ENCODE peak calls at places on chromosomes 5 and 9, in six cellular contexts. One of them, this sample, is unnamed.

GRCh38 chr5:144812770-144813169 is 642.1 kb downstream of the KCTD16 start:
- DNase-seq in HepG2: no peak
- DNase-seq in K562: no peak
- DNase-seq in H1: no peak
- DNase-seq in HCT116: no peak
- DNase-seq in GM12878: no peak
- DNase-seq in this sample: no peak

GRCh38 chr9:117184173-117184572 is 230.7 kb downstream of the ASTN2 start:
- DNase-seq in HepG2: no peak
- DNase-seq in K562: no peak
- DNase-seq in H1: no peak
- DNase-seq in HCT116: no peak
- DNase-seq in GM12878: no peak
- DNase-seq in this sample: no peak

GRCh38 chr5:178143901-178144300 is 9.8 kb downstream of the NHP2 start:
- DNase-seq in HepG2: no peak
- DNase-seq in K562: no peak
- DNase-seq in H1: no peak
- DNase-seq in HCT116: no peak
- DNase-seq in GM12878: no peak
- DNase-seq in this sample: no peak

GRCh38 chr5:160231789-160232342 is 2.6 kb downstream of the FABP6 start:
- DNase-seq in HepG2: no peak
- DNase-seq in K562: no peak
- DNase-seq in H1: no peak
- DNase-seq in HCT116: no peak
- DNase-seq in GM12878: peak; percentile 40
- DNase-seq in this sample: no peak

GRCh38 chr9:130298663-130299279 is 33.2 kb downstream of the HMCN2 start:
- DNase-seq in HepG2: peak; percentile 6
- DNase-seq in K562: peak; percentile 79
- DNase-seq in H1: no peak
- DNase-seq in HCT116: no peak
- DNase-seq in GM12878: no peak
- DNase-seq in this sample: peak; percentile 36

GRCh38 chr9:134214766-134215394 is 50.5 kb upstream of the RNU6ATAC start:
- DNase-seq in HepG2: peak; percentile 19
- DNase-seq in K562: no peak
- DNase-seq in H1: no peak
- DNase-seq in HCT116: no peak
- DNase-seq in GM12878: no peak
- DNase-seq in this sample: no peak

GRCh38 chr9:99660191-99660636 is 161.5 kb upstream of the NR4A3 start:
- DNase-seq in HepG2: no peak
- DNase-seq in K562: no peak
- DNase-seq in H1: no peak
- DNase-seq in HCT116: no peak
- DNase-seq in GM12878: peak; percentile 78
- DNase-seq in this sample: no peak

GRCh38 chr5:10663531-10664183 is 97.4 kb downstream of the DAP start:
- DNase-seq in HepG2: peak; percentile 15
- DNase-seq in K562: no peak
- DNase-seq in H1: no peak
- DNase-seq in HCT116: no peak
- DNase-seq in GM12878: no peak
- DNase-seq in this sample: no peak

GRCh38 chr9:132079391-132080071 is at the start of gene MED27:
- DNase-seq in HepG2: peak; percentile 81
- DNase-seq in K562: peak; percentile 83
- DNase-seq in H1: peak; percentile 63
- DNase-seq in HCT116: peak; percentile 81
- DNase-seq in GM12878: peak; percentile 71
- DNase-seq in this sample: peak; percentile 90

GRCh38 chr5:39231705-39232525 is 12.6 kb upstream of the FYB1 start:
- DNase-seq in HepG2: peak; percentile 82
- DNase-seq in K562: no peak
- DNase-seq in H1: no peak
- DNase-seq in HCT116: no peak
- DNase-seq in GM12878: peak; percentile 73
- DNase-seq in this sample: no peak

GRCh38 chr9:91678807-91679206 is 255.2 kb upstream of the NFIL3 start:
- DNase-seq in HepG2: no peak
- DNase-seq in K562: no peak
- DNase-seq in H1: no peak
- DNase-seq in HCT116: no peak
- DNase-seq in GM12878: no peak
- DNase-seq in this sample: no peak

DNA sequence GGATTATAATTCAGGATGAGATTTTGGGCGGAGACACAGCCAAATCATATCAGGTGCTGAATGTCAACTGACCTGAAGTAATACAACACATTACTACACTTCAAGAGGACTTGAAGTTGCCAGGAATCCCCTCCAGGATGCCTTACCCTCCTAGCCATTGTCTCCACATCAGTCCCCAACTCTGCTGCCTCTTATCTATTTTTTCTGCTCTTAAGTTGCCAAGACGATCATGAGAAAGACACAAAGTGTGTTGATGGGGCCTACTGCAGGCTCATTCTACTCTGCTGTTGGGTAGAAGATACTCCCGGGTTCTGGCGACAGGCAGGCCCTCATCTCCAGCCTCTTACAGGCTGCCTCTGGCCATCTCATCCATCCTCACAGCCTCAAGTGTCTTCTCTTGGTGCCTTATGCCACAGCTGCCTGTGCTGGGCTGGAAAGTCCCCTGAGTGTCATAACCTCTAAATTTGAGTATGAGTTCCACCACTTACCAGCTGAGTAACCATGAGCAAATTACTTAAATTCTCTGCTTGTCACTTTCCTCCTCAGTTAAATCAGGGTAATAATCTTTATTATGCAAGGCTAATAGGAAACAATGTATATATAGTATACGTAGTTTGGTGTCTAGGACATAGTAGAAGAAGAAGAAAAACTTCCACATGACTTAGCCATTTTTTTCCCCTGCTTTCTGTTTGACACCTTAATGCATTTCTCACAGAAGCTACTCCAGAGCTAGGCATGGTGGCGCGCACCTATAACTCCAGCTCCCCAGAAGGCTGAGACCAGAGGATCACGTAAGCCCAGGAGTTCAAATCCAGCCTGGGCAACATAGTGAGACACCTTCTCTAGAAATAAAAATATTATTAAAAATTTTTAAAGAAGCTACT is 73.0 kb upstream of the SNX2 start:
- DNase-seq in HepG2: no peak
- DNase-seq in K562: no peak
- DNase-seq in H1: no peak
- DNase-seq in HCT116: no peak
- DNase-seq in GM12878: peak; percentile 69
- DNase-seq in this sample: no peak
- TF ChIP-seq ZNF274 in HepG2: no peak
- TF ChIP-seq ZNF274 in K562: no peak
- TF ChIP-seq ZNF274 in H1: no peak
- TF ChIP-seq ZNF274 in HCT116: no peak
- TF ChIP-seq ZNF274 in GM12878: no peak
- TF ChIP-seq ZNF274 in this sample: no peak

GRCh38 chr9:37967681-37968080 is 63.8 kb upstream of the SLC25A51 start:
- DNase-seq in HepG2: no peak
- DNase-seq in K562: no peak
- DNase-seq in H1: no peak
- DNase-seq in HCT116: no peak
- DNase-seq in GM12878: no peak
- DNase-seq in this sample: no peak

GRCh38 chr9:37969558-37970300 is 65.8 kb upstream of the SLC25A51 start:
- DNase-seq in HepG2: no peak
- DNase-seq in K562: no peak
- DNase-seq in H1: no peak
- DNase-seq in HCT116: no peak
- DNase-seq in GM12878: no peak
- DNase-seq in this sample: no peak

GRCh38 chr9:37967272-37967581 is 63.3 kb upstream of the SLC25A51 start:
- DNase-seq in HepG2: no peak
- DNase-seq in K562: no peak
- DNase-seq in H1: no peak
- DNase-seq in HCT116: no peak
- DNase-seq in GM12878: no peak
- DNase-seq in this sample: no peak

GRCh38 chr9:37969130-37969529 is 65.2 kb upstream of the SLC25A51 start:
- DNase-seq in HepG2: peak; percentile 73
- DNase-seq in K562: peak; percentile 39
- DNase-seq in H1: no peak
- DNase-seq in HCT116: no peak
- DNase-seq in GM12878: no peak
- DNase-seq in this sample: no peak

DNA sequence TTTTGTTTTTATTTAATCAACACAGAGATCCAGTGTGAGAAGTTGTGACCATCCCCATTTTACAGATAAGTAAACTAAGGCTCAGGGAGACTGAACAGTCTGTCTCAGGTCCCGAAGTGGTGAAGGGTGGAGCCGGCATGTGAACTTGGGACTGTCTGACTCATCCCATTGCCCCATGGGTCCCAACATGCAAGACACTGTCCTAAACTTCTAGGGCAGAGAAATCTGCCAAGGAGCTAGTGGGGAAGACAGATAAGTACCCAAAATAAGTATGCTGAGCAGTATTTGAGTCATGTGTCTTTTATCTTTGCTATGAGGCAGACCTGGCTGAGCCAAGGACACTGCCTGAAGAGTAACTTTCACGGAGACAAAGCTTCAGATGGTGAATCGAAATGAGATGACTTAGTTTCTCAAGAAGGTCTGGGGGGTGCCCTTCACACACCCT is 64.3 kb upstream of the SLC25A51 start:
- DNase-seq in HepG2: peak; percentile 24
- DNase-seq in K562: peak; percentile 74
- DNase-seq in H1: no peak
- DNase-seq in HCT116: no peak
- DNase-seq in GM12878: no peak
- DNase-seq in this sample: no peak
- TF ChIP-seq ZNF274 in HepG2: no peak
- TF ChIP-seq ZNF274 in K562: no peak
- TF ChIP-seq ZNF274 in H1: no peak
- TF ChIP-seq ZNF274 in HCT116: no peak
- TF ChIP-seq ZNF274 in GM12878: no peak
- TF ChIP-seq ZNF274 in this sample: no peak

GRCh38 chr9:127087411-127087810 is 35.0 kb downstream of the ANGPTL2 start:
- DNase-seq in HepG2: no peak
- DNase-seq in K562: no peak
- DNase-seq in H1: no peak
- DNase-seq in HCT116: no peak
- DNase-seq in GM12878: no peak
- DNase-seq in this sample: no peak
- TF ChIP-seq ZNF274 in HepG2: no peak
- TF ChIP-seq ZNF274 in K562: no peak
- TF ChIP-seq ZNF274 in H1: no peak
- TF ChIP-seq ZNF274 in HCT116: no peak
- TF ChIP-seq ZNF274 in GM12878: no peak
- TF ChIP-seq ZNF274 in this sample: no peak

DNA sequence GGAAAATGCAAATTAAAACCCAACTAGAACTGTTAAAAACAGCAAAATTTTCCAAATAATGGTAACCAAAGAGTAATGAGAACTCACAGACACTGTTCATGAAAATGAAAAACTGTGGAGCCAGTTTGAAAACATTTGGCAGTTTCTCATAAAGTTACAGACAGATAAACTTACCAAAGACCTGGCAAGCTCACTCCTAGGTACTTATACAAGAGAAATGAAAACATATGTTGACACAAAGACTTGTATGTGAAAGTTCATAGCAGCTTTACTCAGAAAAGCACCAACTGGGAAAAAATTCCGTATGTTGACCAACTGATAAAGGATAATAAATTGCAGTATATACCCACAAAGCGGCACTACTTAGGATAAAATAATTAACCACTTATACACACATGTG is 10.3 kb downstream of the ZNF782 start:
- DNase-seq in HepG2: no peak
- DNase-seq in K562: no peak
- DNase-seq in H1: no peak
- DNase-seq in HCT116: no peak
- DNase-seq in GM12878: no peak
- DNase-seq in this sample: no peak
- TF ChIP-seq ZNF274 in HepG2: no peak
- TF ChIP-seq ZNF274 in K562: no peak
- TF ChIP-seq ZNF274 in H1: no peak
- TF ChIP-seq ZNF274 in HCT116: no peak
- TF ChIP-seq ZNF274 in GM12878: no peak
- TF ChIP-seq ZNF274 in this sample: no peak

DNA sequence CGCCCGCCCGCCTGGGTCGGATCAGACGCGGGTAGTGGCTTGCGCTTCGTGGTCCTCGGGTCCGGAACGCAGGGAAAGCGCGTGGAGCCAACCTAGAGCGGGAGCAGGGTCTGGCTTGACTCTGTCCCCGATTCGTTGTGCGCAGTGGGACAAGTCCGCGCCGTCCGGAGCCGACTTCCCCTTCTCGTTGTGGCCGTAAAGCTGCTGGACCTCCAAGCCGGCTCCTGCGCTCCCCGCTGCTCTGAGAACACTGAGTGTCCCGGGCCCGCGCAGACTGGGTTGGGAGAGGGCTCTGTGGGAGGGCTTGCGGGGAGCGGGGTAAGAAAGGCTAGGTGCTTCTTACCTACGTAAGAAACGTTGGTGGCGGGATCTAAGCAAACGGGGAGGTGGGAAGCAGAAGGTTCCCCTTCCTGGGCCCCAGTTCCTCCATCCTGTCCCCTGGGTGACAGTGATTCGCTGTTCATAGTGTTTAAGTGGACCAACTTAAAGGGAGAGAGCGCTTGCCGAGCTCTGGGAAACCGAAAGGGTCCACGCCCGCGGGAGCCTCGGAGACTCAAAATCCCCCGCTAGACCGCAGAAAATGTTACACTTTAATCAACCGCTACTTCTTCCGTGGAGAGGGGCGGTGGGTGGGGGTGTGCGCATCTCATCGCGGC is 4.3 kb upstream of the FOXE1 start:
- DNase-seq in HepG2: no peak
- DNase-seq in K562: no peak
- DNase-seq in H1: no peak
- DNase-seq in HCT116: no peak
- DNase-seq in GM12878: no peak
- DNase-seq in this sample: no peak
- TF ChIP-seq ZNF274 in HepG2: no peak
- TF ChIP-seq ZNF274 in K562: no peak
- TF ChIP-seq ZNF274 in H1: no peak
- TF ChIP-seq ZNF274 in HCT116: no peak
- TF ChIP-seq ZNF274 in GM12878: no peak
- TF ChIP-seq ZNF274 in this sample: no peak

This sample was measured in NT2/D1.